ENCODE peak calls at places on chromosomes 13 and 19, in seven cellular contexts. P is GM23338, E is bronchial epithelial cell, T is astrocyte of the cerebellum, C is neural progenitor cell, U is lower leg skin, O is tibial artery. W is an unnamed sample.

GRCh38 chr13:46122304-46122703 is 17.5 kb upstream of the CPB2 start:
- DNase-seq in P (no peak), E (no peak), T (no peak), C (no peak), U (no peak), O (no peak), W (no peak)

GRCh38 chr19:45091031-45091918 is 1.7 kb upstream of the PPP1R37 start:
- DNase-seq in P (peak), E (peak), T (peak), C (peak), U (peak), O (peak), W (peak)

GRCh38 chr13:71137106-71137505 is 729.9 kb downstream of the DACH1 start:
- DNase-seq in P (no peak), E (no peak), T (no peak), C (no peak), U (no peak), O (no peak), W (no peak)

GRCh38 chr13:19791953-19792537 is 9.3 kb upstream of the PSPC1 start:
- DNase-seq in P (peak), E (no peak), T (no peak), C (peak), U (no peak), O (no peak), W (no peak)

GRCh38 chr13:51912091-51912490 is 50.3 kb downstream of the CCDC70 start:
- DNase-seq in P (no peak), E (peak), T (no peak), C (no peak), U (peak), O (no peak), W (no peak)

GRCh38 chr19:56748443-56748842 is 76.9 kb upstream of the ZNF835 start:
- DNase-seq in P (peak), E (peak), T (no peak), C (no peak), U (no peak), O (no peak), W (no peak)

GRCh38 chr13:113726961-113727411 is 32.0 kb upstream of the TMEM255B start:
- DNase-seq in P (no peak), E (peak), T (no peak), C (no peak), U (no peak), O (no peak), W (no peak)

GRCh38 chr19:44890366-44891015 is 563 bp upstream of the TOMM40 start:
- DNase-seq in P (peak), E (peak), T (peak), C (no peak), U (no peak), O (peak), W (peak)

GRCh38 chr13:56166864-56167263 is 973.9 kb upstream of the PRR20A start:
- DNase-seq in P (peak), E (no peak), T (no peak), C (peak), U (no peak), O (no peak), W (no peak)

GRCh38 chr13:105213512-105213911 is 1322.0 kb downstream of the EFNB2 start:
- DNase-seq in P (peak), E (peak), T (no peak), C (peak), U (no peak), O (no peak), W (no peak)

GRCh38 chr19:38264486-38265212 is at the start of gene SPINT2:
- DNase-seq in P (peak), E (no peak), T (no peak), C (peak), U (peak), O (no peak), W (no peak)

GRCh38 chr19:3507371-3508120 is 1.4 kb downstream of the FZR1 start:
- DNase-seq in P (peak), E (no peak), T (no peak), C (peak), U (peak), O (no peak), W (no peak)

GRCh38 chr19:48565090-48565489 is 13.1 kb downstream of the SULT2B1 start:
- DNase-seq in P (no peak), E (no peak), T (no peak), C (no peak), U (no peak), O (no peak), W (no peak)

GRCh38 chr19:38152461-38153379 is 71.3 kb downstream of the DPF1 start:
- DNase-seq in P (no peak), E (no peak), T (peak), C (no peak), U (no peak), O (no peak), W (no peak)

GRCh38 chr19:50705422-50706019 is 14.1 kb downstream of the SHANK1 start:
- DNase-seq in P (peak), E (peak), T (no peak), C (peak), U (no peak), O (no peak), W (peak)

GRCh38 chr13:71801781-71802180 is 65.2 kb downstream of the DACH1 start:
- DNase-seq in P (no peak), E (no peak), T (no peak), C (peak), U (no peak), O (no peak), W (no peak)

GRCh38 chr13:50629497-50629896 is 214.0 kb downstream of the DLEU7 start:
- DNase-seq in P (no peak), E (no peak), T (no peak), C (no peak), U (no peak), O (no peak), W (no peak)

GRCh38 chr13:61192826-61193225 is 222.8 kb downstream of the PCDH20 start:
- DNase-seq in P (no peak), E (peak), T (no peak), C (no peak), U (no peak), O (no peak), W (no peak)

GRCh38 chr19:58033741-58034475 is at the start of gene ZSCAN1:
- DNase-seq in P (peak), E (peak), T (no peak), C (peak), U (peak), O (peak), W (no peak)

GRCh38 chr19:5102520-5102919 is 133.6 kb downstream of the KDM4B start:
- DNase-seq in P (no peak), E (no peak), T (no peak), C (no peak), U (no peak), O (no peak), W (no peak)

DNA sequence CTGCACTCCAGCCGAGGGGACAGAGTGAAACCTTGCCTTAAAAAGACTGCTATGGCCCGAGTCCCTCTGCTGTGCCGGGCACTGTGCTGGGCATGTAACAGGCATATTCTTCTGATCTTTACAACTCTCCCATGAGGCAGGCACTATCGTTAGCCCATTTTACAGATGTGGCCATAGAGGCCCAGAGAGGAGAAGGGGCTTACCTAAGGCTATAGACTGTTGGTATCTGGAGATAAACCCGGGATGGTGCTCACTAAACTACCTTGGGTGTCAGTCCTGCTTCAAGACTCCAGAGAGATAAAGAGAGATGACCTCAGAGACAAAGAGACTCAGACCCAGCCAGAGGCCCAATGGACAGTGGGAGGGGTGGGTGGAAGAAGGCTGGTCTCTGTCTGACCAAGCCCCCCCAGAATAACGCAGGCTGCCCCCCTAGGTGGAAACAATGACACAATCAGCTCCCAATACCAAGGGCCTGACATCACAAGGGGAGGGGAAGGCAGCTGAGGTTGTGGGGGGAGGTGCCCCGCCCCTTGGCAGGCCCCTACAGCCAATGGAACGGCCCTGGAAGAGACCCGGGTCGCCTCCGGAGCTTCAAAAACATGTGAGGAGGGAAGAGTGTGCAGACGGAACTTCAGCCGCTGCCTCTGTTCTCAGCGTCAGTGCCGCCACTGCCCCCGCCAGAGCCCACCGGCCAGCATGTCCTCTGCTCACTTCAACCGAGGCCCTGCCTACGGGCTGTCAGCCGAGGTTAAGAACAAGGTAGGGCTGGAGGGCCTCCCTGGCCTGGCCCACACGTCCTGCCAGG is at the start of gene CNN1:
- DNase-seq in P (peak), E (no peak), T (peak), C (peak), U (no peak), O (peak), W (no peak)
- H3K4me3 ChIP-seq in P (peak), E (no peak), T (peak), C (peak), U (no peak), O (peak), W (no peak)

GRCh38 chr19:35739275-35740107 is 2.8 kb downstream of the IGFLR1 start:
- DNase-seq in P (peak), E (no peak), T (no peak), C (no peak), U (no peak), O (no peak), W (no peak)

GRCh38 chr19:35734889-35735288 is 7.4 kb downstream of the IGFLR1 start:
- DNase-seq in P (no peak), E (no peak), T (no peak), C (no peak), U (no peak), O (no peak), W (no peak)

GRCh38 chr19:35738887-35739229 is 3.4 kb downstream of the IGFLR1 start:
- DNase-seq in P (no peak), E (no peak), T (no peak), C (no peak), U (no peak), O (no peak), W (no peak)

GRCh38 chr19:35738021-35738886 is 4.0 kb downstream of the IGFLR1 start:
- DNase-seq in P (no peak), E (no peak), T (no peak), C (no peak), U (no peak), O (no peak), W (no peak)

DNA sequence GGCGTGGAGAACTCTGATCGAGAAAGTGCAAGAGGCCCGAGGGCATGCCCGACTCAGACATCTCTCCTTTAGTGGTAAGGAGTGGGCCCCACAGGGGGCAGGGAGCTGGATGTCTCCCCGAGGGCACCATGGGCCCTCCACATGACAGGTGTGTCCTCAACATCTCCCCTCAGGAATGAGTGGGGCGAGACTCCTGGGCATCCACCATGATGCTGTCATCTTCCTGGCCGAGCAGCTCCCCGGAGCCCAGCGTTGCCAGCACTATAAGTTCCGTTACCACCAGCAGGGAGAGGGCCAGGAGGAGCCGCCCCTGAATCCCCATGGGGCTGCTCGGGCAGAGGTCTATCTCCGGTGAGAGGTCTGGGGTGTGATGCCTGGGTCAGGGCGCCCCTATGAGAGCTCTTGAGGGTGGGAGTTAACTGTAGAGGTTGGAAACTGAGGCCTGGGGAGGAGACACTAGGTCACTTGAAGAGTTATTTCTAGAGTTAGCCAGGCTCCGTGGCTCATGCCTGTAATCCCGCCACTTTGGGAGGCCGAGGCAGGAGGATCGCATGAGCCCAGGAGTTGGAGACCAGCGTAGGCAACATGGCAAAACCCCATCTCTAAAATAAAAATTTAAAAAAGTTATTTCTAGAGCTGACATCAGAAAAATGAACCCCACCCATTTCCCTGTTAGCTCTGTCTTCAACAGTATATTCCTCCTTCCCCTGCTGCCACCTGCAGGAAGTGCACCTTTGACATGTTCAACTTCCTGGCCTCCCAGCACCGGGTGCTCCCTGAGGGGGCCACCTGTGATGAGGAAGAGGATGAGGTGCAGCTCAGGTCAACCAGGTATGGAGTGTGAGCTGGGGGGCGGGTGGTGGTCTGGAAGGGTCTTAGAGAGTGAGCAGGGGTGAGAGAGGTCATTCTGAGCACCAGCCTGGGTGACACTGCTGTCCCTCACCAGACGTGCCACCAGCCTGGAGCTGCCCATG is 5.1 kb downstream of the IGFLR1 start:
- DNase-seq in P (no peak), E (no peak), T (no peak), C (no peak), U (no peak), O (no peak), W (no peak)
- TF ChIP-seq CTCF in P (peak), E (peak), T (peak), C (no peak), U (no peak), O (no peak), W (no peak)

DNA sequence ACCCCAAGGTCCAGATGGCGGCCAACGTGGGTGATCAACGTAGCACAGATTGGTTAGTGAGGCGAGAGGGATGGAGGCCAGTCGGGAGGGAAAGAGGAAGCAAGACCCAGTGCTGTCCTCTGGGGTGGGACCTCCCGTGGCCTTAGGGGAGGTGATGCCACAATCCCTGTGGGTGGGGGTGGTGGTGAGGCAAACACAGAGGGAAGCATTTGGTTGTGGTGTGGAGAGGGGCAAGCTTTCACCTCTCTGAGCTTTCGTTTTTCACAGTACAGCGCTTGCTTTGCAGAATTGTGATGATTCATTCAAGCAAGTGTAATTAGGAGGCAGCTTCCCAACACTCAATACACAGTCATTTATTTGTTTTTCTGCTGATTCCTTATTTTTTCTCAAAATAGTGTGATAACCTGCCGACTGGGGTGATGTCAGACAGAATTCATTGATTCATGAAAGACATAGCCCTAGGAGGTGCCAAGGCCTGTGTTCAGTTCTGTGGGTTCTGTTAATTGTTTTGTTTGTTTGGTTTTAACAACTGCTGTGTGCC is 2.4 kb downstream of the LENG8 start:
- DNase-seq in P (no peak), E (peak), T (no peak), C (no peak), U (peak), O (no peak), W (no peak)
- H3K4me3 ChIP-seq in P (no peak), E (no peak), T (no peak), C (no peak), U (no peak), O (no peak), W (peak)

DNA sequence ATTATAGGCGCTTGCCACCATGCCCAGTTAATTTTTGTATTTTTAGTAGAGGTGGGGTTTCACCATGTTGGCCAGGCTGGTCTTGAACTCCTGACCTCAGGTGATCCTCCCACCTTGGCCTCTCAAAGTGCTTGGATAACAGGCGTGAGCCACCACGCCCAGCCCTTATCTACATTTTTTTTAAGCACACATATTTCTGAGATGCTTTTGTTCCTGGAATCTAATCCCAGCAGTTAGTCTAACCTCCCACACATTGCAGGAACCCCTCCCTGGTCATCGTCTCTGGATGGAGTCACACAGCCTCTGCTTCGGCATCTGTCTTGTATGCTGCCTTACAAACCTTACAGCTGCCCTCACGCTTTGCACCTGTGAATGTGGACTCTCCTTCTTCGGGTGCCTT is 15.1 kb upstream of the KATNAL1 start:
- DNase-seq in P (no peak), E (no peak), T (no peak), C (no peak), U (no peak), O (no peak), W (no peak)
- TF ChIP-seq CTCF in P (no peak), E (no peak), T (no peak), C (no peak), U (no peak), O (no peak), W (no peak)